ENCODE peak calls at places on chromosomes 12 and 14, in six cellular contexts. One of them, this sample, is unnamed.

GRCh38 chr12:32568241-32568640 is 110.9 kb upstream of the DNM1L start:
- DNase-seq in activated CD8-positive, alpha-beta memory T cell treated with anti-CD3 and anti-CD28 coated beads for 24 hours: no peak
- DNase-seq in kidney: no peak
- DNase-seq in NCI-H2029: no peak
- DNase-seq in SK-N-DZ: no peak
- DNase-seq in trophoblast cell: peak; percentile 58
- DNase-seq in this sample: no peak

GRCh38 chr14:76975865-76976622 is 52.5 kb downstream of the IRF2BPL start:
- DNase-seq in activated CD8-positive, alpha-beta memory T cell treated with anti-CD3 and anti-CD28 coated beads for 24 hours: no peak
- DNase-seq in kidney: peak; percentile 59
- DNase-seq in NCI-H2029: no peak
- DNase-seq in SK-N-DZ: no peak
- DNase-seq in trophoblast cell: peak; percentile 84
- DNase-seq in this sample: no peak

GRCh38 chr14:90599748-90600507 is 203.1 kb downstream of the CALM1 start:
- DNase-seq in activated CD8-positive, alpha-beta memory T cell treated with anti-CD3 and anti-CD28 coated beads for 24 hours: no peak
- DNase-seq in kidney: no peak
- DNase-seq in NCI-H2029: no peak
- DNase-seq in SK-N-DZ: no peak
- DNase-seq in trophoblast cell: no peak
- DNase-seq in this sample: peak; percentile 72

GRCh38 chr12:117158096-117158495 is 32.2 kb downstream of the FBXO21 start:
- DNase-seq in activated CD8-positive, alpha-beta memory T cell treated with anti-CD3 and anti-CD28 coated beads for 24 hours: no peak
- DNase-seq in kidney: no peak
- DNase-seq in NCI-H2029: no peak
- DNase-seq in SK-N-DZ: no peak
- DNase-seq in trophoblast cell: no peak
- DNase-seq in this sample: no peak

GRCh38 chr14:68801631-68802030 is 8.8 kb upstream of the ZFP36L1 start:
- DNase-seq in activated CD8-positive, alpha-beta memory T cell treated with anti-CD3 and anti-CD28 coated beads for 24 hours: no peak
- DNase-seq in kidney: no peak
- DNase-seq in NCI-H2029: no peak
- DNase-seq in SK-N-DZ: no peak
- DNase-seq in trophoblast cell: no peak
- DNase-seq in this sample: no peak

GRCh38 chr12:130086777-130087176 is 75.5 kb upstream of the FZD10 start:
- DNase-seq in activated CD8-positive, alpha-beta memory T cell treated with anti-CD3 and anti-CD28 coated beads for 24 hours: no peak
- DNase-seq in kidney: no peak
- DNase-seq in NCI-H2029: no peak
- DNase-seq in SK-N-DZ: no peak
- DNase-seq in trophoblast cell: no peak
- DNase-seq in this sample: no peak

GRCh38 chr14:35470775-35471174 is 63.2 kb upstream of the INSM2 start:
- DNase-seq in activated CD8-positive, alpha-beta memory T cell treated with anti-CD3 and anti-CD28 coated beads for 24 hours: no peak
- DNase-seq in kidney: no peak
- DNase-seq in NCI-H2029: no peak
- DNase-seq in SK-N-DZ: no peak
- DNase-seq in trophoblast cell: no peak
- DNase-seq in this sample: no peak

GRCh38 chr12:47734725-47735480 is 9.6 kb upstream of the ENDOU start:
- DNase-seq in activated CD8-positive, alpha-beta memory T cell treated with anti-CD3 and anti-CD28 coated beads for 24 hours: no peak
- DNase-seq in kidney: no peak
- DNase-seq in NCI-H2029: no peak
- DNase-seq in SK-N-DZ: peak; percentile 44
- DNase-seq in trophoblast cell: no peak
- DNase-seq in this sample: no peak

GRCh38 chr12:39883411-39883810 is 222.5 kb downstream of the SLC2A13 start:
- DNase-seq in activated CD8-positive, alpha-beta memory T cell treated with anti-CD3 and anti-CD28 coated beads for 24 hours: no peak
- DNase-seq in kidney: no peak
- DNase-seq in NCI-H2029: no peak
- DNase-seq in SK-N-DZ: no peak
- DNase-seq in trophoblast cell: no peak
- DNase-seq in this sample: no peak

GRCh38 chr14:95305940-95306339 is 13.8 kb downstream of the CLMN start:
- DNase-seq in activated CD8-positive, alpha-beta memory T cell treated with anti-CD3 and anti-CD28 coated beads for 24 hours: no peak
- DNase-seq in kidney: no peak
- DNase-seq in NCI-H2029: no peak
- DNase-seq in SK-N-DZ: no peak
- DNase-seq in trophoblast cell: no peak
- DNase-seq in this sample: peak; percentile 30

GRCh38 chr14:69430306-69430939 is 31.9 kb downstream of the SLC39A9 start:
- DNase-seq in activated CD8-positive, alpha-beta memory T cell treated with anti-CD3 and anti-CD28 coated beads for 24 hours: no peak
- DNase-seq in kidney: no peak
- DNase-seq in NCI-H2029: no peak
- DNase-seq in SK-N-DZ: no peak
- DNase-seq in trophoblast cell: no peak
- DNase-seq in this sample: no peak

GRCh38 chr12:46378530-46378929 is 6.0 kb upstream of the SLC38A2 start:
- DNase-seq in activated CD8-positive, alpha-beta memory T cell treated with anti-CD3 and anti-CD28 coated beads for 24 hours: no peak
- DNase-seq in kidney: no peak
- DNase-seq in NCI-H2029: no peak
- DNase-seq in SK-N-DZ: no peak
- DNase-seq in trophoblast cell: no peak
- DNase-seq in this sample: no peak

GRCh38 chr14:69543341-69544249 is 31.1 kb downstream of the CCDC177 start:
- DNase-seq in activated CD8-positive, alpha-beta memory T cell treated with anti-CD3 and anti-CD28 coated beads for 24 hours: peak; percentile 56
- DNase-seq in kidney: peak; percentile 66
- DNase-seq in NCI-H2029: peak; percentile 6
- DNase-seq in SK-N-DZ: peak; percentile 78
- DNase-seq in trophoblast cell: peak; percentile 81
- DNase-seq in this sample: peak; percentile 87

GRCh38 chr12:41962171-41962572 is 182.5 kb downstream of the GXYLT1 start:
- DNase-seq in activated CD8-positive, alpha-beta memory T cell treated with anti-CD3 and anti-CD28 coated beads for 24 hours: no peak
- DNase-seq in kidney: peak; percentile 69
- DNase-seq in NCI-H2029: peak; percentile 83
- DNase-seq in SK-N-DZ: no peak
- DNase-seq in trophoblast cell: no peak
- DNase-seq in this sample: peak; percentile 88

GRCh38 chr12:57243521-57244305 is 7.3 kb downstream of the STAC3 start:
- DNase-seq in activated CD8-positive, alpha-beta memory T cell treated with anti-CD3 and anti-CD28 coated beads for 24 hours: peak; percentile 92
- DNase-seq in kidney: peak; percentile 87
- DNase-seq in NCI-H2029: peak; percentile 85
- DNase-seq in SK-N-DZ: peak; percentile 76
- DNase-seq in trophoblast cell: peak; percentile 81
- DNase-seq in this sample: peak; percentile 94

GRCh38 chr14:33836203-33836894 is 114.5 kb downstream of the EGLN3 start:
- DNase-seq in activated CD8-positive, alpha-beta memory T cell treated with anti-CD3 and anti-CD28 coated beads for 24 hours: no peak
- DNase-seq in kidney: no peak
- DNase-seq in NCI-H2029: peak; percentile 100
- DNase-seq in SK-N-DZ: no peak
- DNase-seq in trophoblast cell: peak; percentile 59
- DNase-seq in this sample: no peak

GRCh38 chr14:80930836-80931389 is 10.6 kb downstream of the CEP128 start:
- DNase-seq in activated CD8-positive, alpha-beta memory T cell treated with anti-CD3 and anti-CD28 coated beads for 24 hours: no peak
- DNase-seq in kidney: no peak
- DNase-seq in NCI-H2029: no peak
- DNase-seq in SK-N-DZ: no peak
- DNase-seq in trophoblast cell: peak; percentile 30
- DNase-seq in this sample: no peak

GRCh38 chr12:25755681-25756260 is 202.7 kb upstream of the LMNTD1 start:
- DNase-seq in activated CD8-positive, alpha-beta memory T cell treated with anti-CD3 and anti-CD28 coated beads for 24 hours: no peak
- DNase-seq in kidney: no peak
- DNase-seq in NCI-H2029: no peak
- DNase-seq in SK-N-DZ: no peak
- DNase-seq in trophoblast cell: no peak
- DNase-seq in this sample: no peak

GRCh38 chr12:89468648-89469326 is 55.8 kb downstream of the GALNT4 start:
- DNase-seq in activated CD8-positive, alpha-beta memory T cell treated with anti-CD3 and anti-CD28 coated beads for 24 hours: no peak
- DNase-seq in kidney: no peak
- DNase-seq in NCI-H2029: no peak
- DNase-seq in SK-N-DZ: no peak
- DNase-seq in trophoblast cell: no peak
- DNase-seq in this sample: no peak

GRCh38 chr12:6370994-6371754 is 4.2 kb downstream of the SCNN1A start:
- DNase-seq in activated CD8-positive, alpha-beta memory T cell treated with anti-CD3 and anti-CD28 coated beads for 24 hours: no peak
- DNase-seq in kidney: peak; percentile 89
- DNase-seq in NCI-H2029: peak; percentile 95
- DNase-seq in SK-N-DZ: peak; percentile 57
- DNase-seq in trophoblast cell: peak; percentile 81
- DNase-seq in this sample: no peak

GRCh38 chr14:62462996-62463395 is 582.3 kb downstream of the KCNH5 start:
- DNase-seq in activated CD8-positive, alpha-beta memory T cell treated with anti-CD3 and anti-CD28 coated beads for 24 hours: no peak
- DNase-seq in kidney: no peak
- DNase-seq in NCI-H2029: no peak
- DNase-seq in SK-N-DZ: no peak
- DNase-seq in trophoblast cell: no peak
- DNase-seq in this sample: no peak

GRCh38 chr12:22256076-22256475 is 78.4 kb downstream of the ST8SIA1 start:
- DNase-seq in activated CD8-positive, alpha-beta memory T cell treated with anti-CD3 and anti-CD28 coated beads for 24 hours: no peak
- DNase-seq in kidney: no peak
- DNase-seq in NCI-H2029: no peak
- DNase-seq in SK-N-DZ: no peak
- DNase-seq in trophoblast cell: no peak
- DNase-seq in this sample: no peak

GRCh38 chr14:100436745-100437406 is 113.7 kb downstream of the SLC25A47 start:
- DNase-seq in activated CD8-positive, alpha-beta memory T cell treated with anti-CD3 and anti-CD28 coated beads for 24 hours: no peak
- DNase-seq in kidney: no peak
- DNase-seq in NCI-H2029: no peak
- DNase-seq in SK-N-DZ: no peak
- DNase-seq in trophoblast cell: no peak
- DNase-seq in this sample: no peak

GRCh38 chr14:62694075-62694474 is 351.2 kb downstream of the KCNH5 start:
- DNase-seq in activated CD8-positive, alpha-beta memory T cell treated with anti-CD3 and anti-CD28 coated beads for 24 hours: no peak
- DNase-seq in kidney: no peak
- DNase-seq in NCI-H2029: no peak
- DNase-seq in SK-N-DZ: no peak
- DNase-seq in trophoblast cell: no peak
- DNase-seq in this sample: no peak

GRCh38 chr14:41558527-41558926 is 48.1 kb upstream of the LRFN5 start:
- DNase-seq in activated CD8-positive, alpha-beta memory T cell treated with anti-CD3 and anti-CD28 coated beads for 24 hours: no peak
- DNase-seq in kidney: no peak
- DNase-seq in NCI-H2029: no peak
- DNase-seq in SK-N-DZ: no peak
- DNase-seq in trophoblast cell: no peak
- DNase-seq in this sample: no peak

GRCh38 chr12:66065146-66065545 is 65.4 kb downstream of the LLPH start:
- DNase-seq in activated CD8-positive, alpha-beta memory T cell treated with anti-CD3 and anti-CD28 coated beads for 24 hours: no peak
- DNase-seq in kidney: no peak
- DNase-seq in NCI-H2029: no peak
- DNase-seq in SK-N-DZ: no peak
- DNase-seq in trophoblast cell: no peak
- DNase-seq in this sample: no peak

GRCh38 chr14:73613419-73613963 is 1.2 kb downstream of the ACOT6 start:
- DNase-seq in activated CD8-positive, alpha-beta memory T cell treated with anti-CD3 and anti-CD28 coated beads for 24 hours: no peak
- DNase-seq in kidney: no peak
- DNase-seq in NCI-H2029: no peak
- DNase-seq in SK-N-DZ: no peak
- DNase-seq in trophoblast cell: no peak
- DNase-seq in this sample: no peak